ENCODE peak calls at places on chromosomes 5 and 9, in four cellular contexts. K is H9, Y is GM23338, U is neural progenitor cell. O is an unnamed sample.
A peak's percentile ranks its signal among the peaks of the same experiment; 100 is the strongest.

GRCh38 chr9:93288891-93289883 is 105.2 kb downstream of the WNK2 start:
- DNase-seq in K (peak; percentile 45), Y (peak; percentile 35), U (no peak), O (peak; percentile 44)

GRCh38 chr9:117887941-117888340 is 183.7 kb downstream of the TLR4 start:
- DNase-seq in K (no peak), Y (no peak), U (no peak), O (no peak)

GRCh38 chr9:89808076-89808701 is 203.4 kb downstream of the GADD45G start:
- DNase-seq in K (no peak), Y (peak; percentile 43), U (no peak), O (no peak)

GRCh38 chr9:38443181-38443580 is 18.9 kb upstream of the IGFBPL1 start:
- DNase-seq in K (no peak), Y (no peak), U (no peak), O (no peak)

GRCh38 chr9:113875420-113875916 is 641 bp upstream of the ZNF618 start:
- DNase-seq in U (no peak), K (no peak), Y (no peak), O (no peak)

GRCh38 chr5:177261510-177261909 is 42.0 kb downstream of the RAB24 start:
- DNase-seq in Y (no peak), U (no peak), K (no peak), O (no peak)

GRCh38 chr5:1506242-1507015 is 17.3 kb downstream of the LPCAT1 start:
- DNase-seq in U (no peak), Y (no peak), K (no peak), O (no peak)

GRCh38 chr9:72132052-72132451 is 17.2 kb upstream of the GDA start:
- DNase-seq in K (no peak), U (no peak), Y (no peak), O (peak; percentile 71)

GRCh38 chr9:35756275-35756742 is 2.2 kb upstream of the MSMP start:
- DNase-seq in U (peak; percentile 85), K (no peak), Y (peak; percentile 92), O (no peak)

GRCh38 chr9:100281676-100282387 is 70.9 kb downstream of the TEX10 start:
- DNase-seq in Y (no peak), K (no peak), U (no peak), O (no peak)

GRCh38 chr9:31027678-31028077 is 1356.8 kb upstream of the ACO1 start:
- DNase-seq in Y (no peak), K (no peak), U (no peak), O (no peak)

GRCh38 chr5:147693238-147693637 is 89.3 kb downstream of the JAKMIP2 start:
- DNase-seq in Y (no peak), U (no peak), K (no peak), O (no peak)

GRCh38 chr5:598564-598890 is 13.6 kb upstream of the CEP72 start:
- DNase-seq in K (no peak), Y (no peak), U (no peak), O (no peak)

GRCh38 chr9:114314256-114314867 is 8.5 kb upstream of the ORM1 start:
- DNase-seq in U (no peak), Y (no peak), K (no peak), O (peak; percentile 23)

GRCh38 chr5:132500244-132500930 is 9.8 kb upstream of the IRF1 start:
- DNase-seq in K (no peak), U (no peak), Y (no peak), O (no peak)

GRCh38 chr5:36150676-36151433 is 832 bp downstream of the LMBRD2 start:
- DNase-seq in Y (peak; percentile 74), K (peak; percentile 53), U (peak; percentile 75), O (peak; percentile 55)

GRCh38 chr9:89226076-89226475 is 47.5 kb upstream of the SHC3 start:
- DNase-seq in K (peak; percentile 87), Y (peak; percentile 83), U (peak; percentile 89), O (no peak)

GRCh38 chr5:100832252-100833230 is 70.5 kb downstream of the ST8SIA4 start:
- DNase-seq in K (no peak), U (no peak), Y (no peak), O (no peak)

GRCh38 chr5:95731571-95732554 is 727 bp downstream of the RHOBTB3 start:
- DNase-seq in Y (peak; percentile 74), K (peak; percentile 65), U (peak; percentile 61), O (peak; percentile 10)

GRCh38 chr9:90914196-90914595 is 112.6 kb downstream of the SYK start:
- DNase-seq in K (no peak), Y (no peak), U (no peak), O (no peak)

GRCh38 chr9:126698756-126699155 is 85.0 kb downstream of the LMX1B start:
- DNase-seq in K (no peak), U (no peak), Y (no peak), O (no peak)

GRCh38 chr5:168008555-168008954 is 282.9 kb upstream of the WWC1 start:
- DNase-seq in K (no peak), Y (no peak), U (no peak), O (no peak)

GRCh38 chr9:123649909-123650308 is 280.0 kb downstream of the DENND1A start:
- DNase-seq in U (no peak), Y (no peak), K (no peak), O (no peak)

GRCh38 chr5:54514841-54515432 is 2.6 kb upstream of the SNX18 start:
- DNase-seq in U (no peak), K (no peak), Y (no peak), O (no peak)

GRCh38 chr5:139659673-139660072 is 11.5 kb downstream of the CXXC5 start:
- DNase-seq in Y (peak; percentile 63), K (no peak), U (peak; percentile 73), O (no peak)

GRCh38 chr5:139593716-139594319 is 32.7 kb downstream of the UBE2D2 start:
- DNase-seq in Y (no peak), U (no peak), K (no peak), O (peak; percentile 62)

DNA sequence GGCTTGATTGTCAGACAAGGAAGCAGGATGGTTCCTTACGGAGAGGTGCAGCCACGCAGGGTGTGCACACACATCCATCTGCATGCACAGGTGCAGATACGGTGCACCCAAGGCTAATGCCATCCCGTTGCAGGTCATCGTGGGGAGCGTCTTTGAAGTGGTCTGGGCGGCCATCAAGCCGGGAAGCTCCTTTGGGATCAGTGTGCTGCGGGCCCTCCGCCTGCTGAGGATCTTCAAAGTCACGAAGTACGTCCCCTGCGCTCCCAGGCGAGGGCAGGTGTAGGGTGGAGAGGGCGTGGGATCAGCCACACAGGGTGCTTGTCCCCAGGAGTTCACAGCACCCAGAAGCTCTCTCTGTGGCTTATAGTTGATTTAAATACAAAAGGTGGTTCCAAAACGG is 106.4 kb downstream of the CACNA1B start:
- DNase-seq in Y (no peak), K (no peak), U (no peak), O (no peak)
- H4K20me1 ChIP-seq in Y (no peaks in the 10 kb centered on the region), K (no peaks in the 10 kb centered on the region), U (no peaks in the 10 kb centered on the region), O (no peaks in the 10 kb centered on the region)

DNA sequence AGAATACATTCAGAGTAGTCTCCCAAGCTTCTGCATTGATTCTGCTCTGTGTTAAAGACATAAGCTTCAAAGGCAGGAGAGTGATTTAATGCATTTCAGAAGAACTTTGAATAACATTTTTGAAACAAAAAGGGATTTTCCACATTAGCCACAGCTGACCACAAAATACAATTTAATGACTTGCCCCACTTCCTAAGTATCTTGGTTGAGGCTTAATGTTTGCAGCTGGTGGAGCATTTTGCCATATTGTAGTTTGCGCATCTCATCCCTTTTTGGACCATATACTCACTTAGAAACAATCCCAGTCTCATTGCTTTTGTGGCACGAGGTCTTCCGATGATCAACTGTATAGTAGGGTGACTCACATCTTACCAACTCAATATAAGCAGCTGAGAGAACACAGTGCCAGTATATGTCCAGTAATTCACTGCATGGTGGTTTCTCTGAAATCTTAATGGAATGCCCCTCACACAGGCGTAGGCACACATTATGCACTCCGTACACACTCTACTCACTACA is 455.8 kb upstream of the PTGER4 start:
- DNase-seq in Y (no peak), K (no peak), U (no peak), O (peak; percentile 77)
- H4K20me1 ChIP-seq in Y (no peaks in the 10 kb centered on the region), K (no peaks in the 10 kb centered on the region), U (no peaks in the 10 kb centered on the region), O (no peaks in the 10 kb centered on the region)

DNA sequence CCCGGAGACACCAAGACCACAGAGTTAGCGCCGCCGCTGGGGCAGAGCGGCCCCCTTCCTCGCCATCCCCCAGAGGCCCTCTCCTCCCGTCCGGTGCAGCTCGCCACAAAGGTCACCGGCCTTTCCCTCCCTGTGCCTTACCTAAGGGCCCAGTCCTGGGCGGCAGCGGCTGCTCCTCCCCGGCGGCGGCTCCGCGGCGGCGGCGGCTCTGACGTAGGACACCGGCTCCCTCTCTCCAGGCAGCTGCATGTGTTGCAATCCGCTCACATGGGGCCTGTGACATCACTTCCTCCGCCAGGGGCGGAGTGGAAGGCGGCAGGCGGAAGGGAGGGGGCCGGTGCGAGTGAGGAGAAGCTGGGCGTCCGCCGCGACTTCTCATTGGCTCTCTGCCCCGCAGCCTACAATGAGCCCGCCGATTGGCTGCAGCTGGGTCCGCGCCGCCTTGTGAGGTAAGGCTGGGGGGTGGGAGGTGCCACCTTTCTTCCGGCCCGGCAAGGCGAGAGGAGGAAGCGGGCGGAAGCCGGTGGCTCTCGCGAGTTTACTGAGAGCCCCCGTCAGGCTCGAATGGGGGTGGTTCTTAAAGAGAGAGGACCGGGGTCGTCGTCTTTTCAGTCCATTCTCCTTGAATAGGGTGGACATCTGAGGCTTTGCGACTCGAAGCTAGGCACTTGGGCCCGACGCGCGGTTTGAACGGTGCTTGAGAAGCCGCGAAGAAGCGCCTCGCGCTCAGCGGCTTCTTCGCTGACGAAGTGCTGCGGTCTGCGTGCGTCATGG is at the start of gene ETF1:
- DNase-seq in Y (peak; percentile 99), U (peak; percentile 100), K (peak; percentile 100), O (peak; percentile 100)
- H4K20me1 ChIP-seq in Y (peaks cover 57% of the 10 kb centered on the region), U (peaks cover 54% of the 10 kb centered on the region), K (no peaks in the 10 kb centered on the region), O (no peaks in the 10 kb centered on the region)

GRCh38 chr9:6433405-6433804 is 20.4 kb downstream of the UHRF2 start:
- DNase-seq in Y (no peak), U (no peak), K (no peak), O (peak; percentile 56)
- H4K20me1 ChIP-seq in Y (peaks cover 20% of the 10 kb centered on the region), U (peaks cover 95% of the 10 kb centered on the region), K (no peaks in the 10 kb centered on the region), O (peaks cover 3% of the 10 kb centered on the region)

GRCh38 chr5:98907951-98908350 is 20.9 kb downstream of the CHD1 start:
- DNase-seq in K (no peak), Y (peak; percentile 11), U (no peak), O (no peak)

GRCh38 chr5:98905857-98906688 is 22.7 kb downstream of the CHD1 start:
- DNase-seq in Y (peak; percentile 72), U (peak; percentile 45), K (no peak), O (peak; percentile 32)

GRCh38 chr5:98909363-98909762 is 19.4 kb downstream of the CHD1 start:
- DNase-seq in U (no peak), Y (no peak), K (no peak), O (no peak)

GRCh38 chr5:98904786-98905185 is 24.0 kb downstream of the CHD1 start:
- DNase-seq in U (no peak), Y (no peak), K (no peak), O (peak; percentile 65)

GRCh38 chr5:98906756-98907355 is 22.0 kb downstream of the CHD1 start:
- DNase-seq in Y (no peak), K (no peak), U (no peak), O (peak; percentile 37)
- H4K20me1 ChIP-seq in Y (peaks cover 20% of the 10 kb centered on the region), K (no peaks in the 10 kb centered on the region), U (peaks cover 66% of the 10 kb centered on the region), O (no peaks in the 10 kb centered on the region)

O was measured in mammary epithelial cell.